ENCODE peak calls at places on chromosomes 2 and 18, in four cellular contexts. Z is SK-N-SH, X is HepG2, S is HCT116. B is an unnamed sample.

GRCh38 chr2:143161982-143162837 is 33.0 kb downstream of the ARHGAP15 start:
- DNase-seq in Z (peak), X (peak), S (peak), B (peak)

GRCh38 chr2:131094655-131095281 is 1.5 kb upstream of the FAM168B start:
- DNase-seq in Z (no peak), X (peak), S (no peak), B (no peak)

GRCh38 chr18:49839012-49839411 is 25.7 kb upstream of the ACAA2 start:
- DNase-seq in Z (no peak), X (no peak), S (peak), B (no peak)

GRCh38 chr18:9890191-9890590 is 4.4 kb downstream of the TXNDC2 start:
- DNase-seq in Z (no peak), X (no peak), S (no peak), B (no peak)

GRCh38 chr2:186887107-186888090 is 38.4 kb upstream of the ZSWIM2 start:
- DNase-seq in Z (no peak), X (no peak), S (no peak), B (no peak)

GRCh38 chr2:42618116-42618515 is 49.7 kb downstream of the MTA3 start:
- DNase-seq in Z (no peak), X (no peak), S (no peak), B (no peak)

GRCh38 chr18:24246143-24246542 is 107.3 kb downstream of the CABYR start:
- DNase-seq in Z (no peak), X (no peak), S (no peak), B (no peak)

GRCh38 chr2:154616659-154617058 is 81.8 kb upstream of the KCNJ3 start:
- DNase-seq in Z (no peak), X (no peak), S (no peak), B (no peak)

GRCh38 chr2:126891681-126892500 is 6.8 kb upstream of the TEX51 start:
- DNase-seq in Z (no peak), X (no peak), S (no peak), B (no peak)

GRCh38 chr2:63484481-63484880 is 103.8 kb downstream of the WDPCP start:
- DNase-seq in Z (no peak), X (no peak), S (no peak), B (no peak)

GRCh38 chr2:9775999-9776685 is 67.1 kb upstream of the TAF1B start:
- DNase-seq in Z (no peak), X (no peak), S (no peak), B (no peak)

GRCh38 chr18:45854036-45854586 is 28.6 kb downstream of the SIGLEC15 start:
- DNase-seq in Z (no peak), X (no peak), S (no peak), B (no peak)

GRCh38 chr18:75139226-75139911 is 69.6 kb downstream of the PTGR3 start:
- DNase-seq in Z (no peak), X (no peak), S (no peak), B (no peak)

GRCh38 chr18:75141734-75142133 is 67.2 kb downstream of the PTGR3 start:
- DNase-seq in Z (no peak), X (no peak), S (no peak), B (no peak)

GRCh38 chr18:75140296-75140695 is 68.6 kb downstream of the PTGR3 start:
- DNase-seq in Z (no peak), X (no peak), S (no peak), B (no peak)

GRCh38 chr18:75142677-75143076 is 66.3 kb downstream of the PTGR3 start:
- DNase-seq in Z (no peak), X (no peak), S (no peak), B (no peak)

GRCh38 chr18:75141166-75141565 is 67.8 kb downstream of the PTGR3 start:
- DNase-seq in Z (no peak), X (no peak), S (no peak), B (no peak)
- TF ChIP-seq JUND in Z (no peak), X (no peak), S (no peak), B (no peak)

GRCh38 chr2:102726128-102727087 is 35.4 kb upstream of the TMEM182 start:
- DNase-seq in Z (no peak), X (no peak), S (no peak), B (no peak)
- TF ChIP-seq JUND in Z (no peak), X (no peak), S (no peak), B (no peak)

DNA sequence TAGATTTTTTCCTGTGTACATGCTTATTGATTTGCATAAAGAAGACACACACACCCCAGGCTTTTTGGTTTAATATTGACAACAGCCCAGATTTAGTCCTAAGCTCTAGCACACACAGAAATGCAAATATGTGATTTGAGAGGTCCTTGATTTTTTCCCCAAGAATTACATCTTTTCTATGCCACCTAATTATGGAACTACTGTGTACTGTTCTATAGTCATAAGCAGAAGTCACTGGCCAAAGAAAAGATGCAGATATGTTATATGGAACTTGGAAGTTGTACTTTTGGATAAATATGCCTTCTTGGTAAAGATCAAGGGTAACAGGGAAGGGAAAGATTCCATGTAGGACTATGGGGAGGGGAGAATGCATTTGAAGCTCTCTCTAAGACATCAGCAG is 105.6 kb downstream of the SETBP1 start:
- DNase-seq in Z (no peak), X (no peak), S (no peak), B (no peak)
- TF ChIP-seq JUND in Z (no peak), X (no peak), S (no peak), B (no peak)

DNA sequence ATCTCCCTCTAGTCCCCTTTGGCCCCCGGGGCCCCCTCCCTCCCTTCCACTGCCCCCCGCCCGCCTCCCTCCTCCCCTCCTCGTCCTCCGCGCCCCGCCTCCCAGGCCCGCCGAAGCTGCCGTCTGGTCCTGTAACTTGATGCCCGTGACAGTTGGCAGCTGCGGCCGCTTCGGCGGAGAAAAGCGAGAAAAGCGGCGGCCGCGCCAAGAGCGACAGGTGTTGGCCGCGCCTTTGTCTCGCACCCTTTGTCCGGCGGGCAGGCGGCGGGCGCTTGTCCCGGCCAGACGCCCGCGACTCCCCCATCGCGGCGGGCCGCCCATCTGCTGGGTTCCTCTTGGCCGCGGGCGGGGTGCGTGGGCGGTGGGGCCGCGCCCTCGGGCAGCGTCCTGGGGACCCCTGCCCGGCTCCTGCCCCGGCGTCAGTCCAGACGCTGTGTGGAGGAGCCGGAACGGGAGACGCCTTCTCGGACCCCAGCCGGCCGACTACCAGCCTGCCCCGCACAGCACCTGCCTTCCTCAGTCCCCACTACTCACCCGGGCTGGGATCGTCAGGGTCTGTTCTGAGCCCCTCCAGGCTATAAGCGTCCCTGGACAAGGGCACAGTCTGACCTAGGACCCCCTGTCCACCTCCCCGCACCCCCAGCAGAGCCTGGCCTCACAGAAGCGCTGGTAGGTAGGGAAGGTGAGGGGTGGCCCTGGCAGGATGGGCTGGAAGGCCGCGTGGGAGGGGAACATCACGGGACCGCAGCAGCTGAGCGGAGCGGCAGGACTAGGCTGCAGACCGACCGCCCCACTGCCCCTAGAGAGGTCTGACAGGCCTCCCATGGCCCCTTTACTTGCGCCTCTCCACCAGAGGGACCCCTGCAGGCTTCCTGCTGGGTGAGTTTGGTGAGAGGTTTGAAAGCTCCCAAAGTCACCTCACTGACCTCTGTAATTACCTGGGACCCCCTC is 1.2 kb upstream of the HES6 start:
- DNase-seq in Z (no peak), X (no peak), S (peak), B (peak)
- TF ChIP-seq JUND in Z (no peak), X (no peak), S (no peak), B (no peak)

GRCh38 chr18:31723998-31724711 is 36.5 kb downstream of the SLC25A52 start:
- DNase-seq in Z (peak), X (no peak), S (no peak), B (no peak)
- TF ChIP-seq JUND in Z (no peak), X (no peak), S (no peak), B (no peak)

DNA sequence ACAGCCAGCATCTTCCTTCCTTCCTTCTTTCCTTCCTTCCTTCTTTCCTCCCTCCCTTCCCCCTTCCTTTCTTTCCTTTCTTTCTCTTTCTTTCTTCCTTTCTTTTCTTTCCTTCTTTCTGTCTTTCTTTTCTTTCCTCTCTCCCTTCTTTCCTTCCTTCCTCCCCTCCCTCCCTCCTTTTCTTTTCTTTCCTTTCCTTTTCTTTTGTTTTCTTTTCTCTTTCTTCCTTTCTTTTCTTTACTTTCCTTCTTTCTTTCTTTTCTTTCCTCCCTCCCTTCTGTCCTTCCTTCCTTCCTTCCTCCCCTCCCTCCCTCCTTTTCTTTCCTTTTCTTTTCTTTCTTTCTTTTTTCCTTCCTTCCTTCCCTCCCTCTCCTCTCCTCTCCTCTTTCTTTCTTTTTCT is 296.0 kb upstream of the LRRTM4 start:
- DNase-seq in Z (no peak), X (no peak), S (no peak), B (no peak)
- TF ChIP-seq JUND in Z (no peak), X (no peak), S (no peak), B (no peak)

DNA sequence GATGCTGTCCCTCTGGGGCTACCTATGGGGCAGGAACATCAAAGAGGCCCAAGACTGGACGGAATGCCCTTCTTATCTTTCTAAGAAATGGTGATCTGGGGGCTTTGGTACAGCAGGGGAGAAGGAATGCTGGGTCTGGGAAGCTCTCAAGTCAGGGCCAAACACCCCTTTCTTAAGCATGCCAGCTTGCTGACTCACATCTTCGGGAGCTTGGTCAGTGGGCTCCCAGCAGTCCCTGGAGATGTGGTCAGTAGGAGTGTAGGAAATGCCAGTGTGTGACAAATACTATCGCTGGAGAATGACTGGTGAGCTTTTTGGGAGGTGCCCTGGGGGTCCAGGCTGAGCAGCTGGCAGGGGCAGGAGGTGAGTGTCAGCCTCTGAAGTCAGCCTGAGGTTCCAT is 105.0 kb upstream of the CDC42EP3 start:
- DNase-seq in Z (no peak), X (no peak), S (peak), B (no peak)
- TF ChIP-seq JUND in Z (peak), X (no peak), S (no peak), B (no peak)

DNA sequence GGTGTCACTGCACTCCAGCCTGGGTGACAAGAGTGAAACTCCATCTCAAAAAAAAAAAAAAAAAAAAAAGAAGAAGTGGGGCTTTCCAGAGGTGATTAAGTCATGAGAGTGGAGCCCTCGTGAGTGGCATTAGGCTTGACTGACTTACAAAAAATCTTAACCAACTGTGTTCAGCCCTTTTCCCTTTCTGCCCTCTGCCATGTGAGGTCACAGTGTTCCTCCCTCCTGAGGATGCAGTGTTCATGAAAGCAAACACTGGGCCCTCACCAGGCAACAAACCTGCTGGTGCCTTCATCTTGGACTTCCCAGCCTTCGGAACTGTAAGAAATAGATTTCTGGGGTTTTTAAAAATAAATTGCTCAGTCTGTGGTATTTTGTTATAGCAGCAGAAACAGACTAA is 37.0 kb upstream of the METTL21A start:
- DNase-seq in Z (no peak), X (no peak), S (no peak), B (no peak)
- TF ChIP-seq JUND in Z (no peak), X (no peak), S (no peak), B (no peak)

GRCh38 chr2:144595279-144595678 is 75.4 kb upstream of the ZEB2 start:
- DNase-seq in Z (no peak), X (no peak), S (no peak), B (no peak)

GRCh38 chr2:144597894-144598593 is 78.1 kb upstream of the ZEB2 start:
- DNase-seq in Z (no peak), X (no peak), S (no peak), B (no peak)

GRCh38 chr2:144598906-144599305 is 79.0 kb upstream of the ZEB2 start:
- DNase-seq in Z (no peak), X (no peak), S (no peak), B (no peak)

GRCh38 chr2:144595686-144596073 is 75.8 kb upstream of the ZEB2 start:
- DNase-seq in Z (no peak), X (no peak), S (no peak), B (no peak)

DNA sequence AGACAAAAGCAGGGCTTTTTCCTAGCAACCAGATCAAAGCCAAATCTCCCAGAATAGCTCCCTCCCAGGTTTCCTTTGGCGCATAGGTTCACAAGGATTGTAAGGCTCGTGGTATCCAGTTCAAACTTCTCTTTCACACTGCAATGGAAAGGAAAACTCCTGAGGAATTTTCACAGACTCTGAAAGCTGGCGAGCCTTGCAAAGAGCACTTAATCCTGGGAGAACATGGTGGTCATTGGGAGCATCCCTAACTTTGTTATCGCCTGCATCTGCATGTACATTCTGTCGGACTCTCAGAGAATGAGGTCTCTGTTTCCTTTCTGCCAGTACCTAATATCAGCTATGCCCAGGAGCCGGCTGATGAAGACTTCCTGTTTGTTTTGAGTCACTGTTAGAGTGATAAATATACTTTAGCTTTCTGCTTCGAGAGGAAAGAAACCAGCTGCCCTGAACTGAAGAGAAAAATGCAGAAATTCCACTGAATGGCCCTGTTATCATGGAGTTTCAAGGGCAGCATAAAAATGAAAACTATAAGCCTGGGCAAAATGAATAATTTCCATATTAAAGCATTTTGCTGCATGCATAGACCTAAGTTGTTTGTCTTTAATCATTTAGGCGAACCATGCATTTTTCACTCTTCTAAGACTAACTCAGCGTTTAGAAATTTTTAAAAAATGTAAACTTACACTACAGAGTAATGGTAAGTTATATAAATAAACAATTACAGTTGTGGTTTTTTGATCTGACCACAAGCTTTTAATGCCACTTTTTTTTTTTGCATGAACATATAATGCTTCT is 76.4 kb upstream of the ZEB2 start:
- DNase-seq in Z (peak), X (peak), S (no peak), B (no peak)
- TF ChIP-seq JUND in Z (peak), X (no peak), S (no peak), B (no peak)

B was measured in T47D.